ENCODE peak calls at places on chromosome 22, in eight cellular contexts. One of them, this sample, is unnamed.

GRCh38 chr22:35792501-35792900 is 74.8 kb downstream of the APOL5 start:
- DNase-seq in brain microvascular endothelial cell: no peak
- DNase-seq in testis: no peak
- DNase-seq in CD4-positive, alpha-beta T cell: no peak
- DNase-seq in osteoblast: no peak
- DNase-seq in neural progenitor cell: no peak
- DNase-seq in RWPE1: no peak
- DNase-seq in cardiac muscle cell: no peak
- DNase-seq in this sample: no peak

GRCh38 chr22:27682438-27682837 is 119.1 kb downstream of the MN1 start:
- DNase-seq in RWPE1: no peak
- DNase-seq in cardiac muscle cell: no peak
- DNase-seq in brain microvascular endothelial cell: no peak
- DNase-seq in CD4-positive, alpha-beta T cell: no peak
- DNase-seq in osteoblast: no peak
- DNase-seq in testis: no peak
- DNase-seq in neural progenitor cell: peak
- DNase-seq in this sample: no peak

GRCh38 chr22:43173566-43173965 is 13.4 kb downstream of the TTLL12 start:
- DNase-seq in RWPE1: no peak
- DNase-seq in neural progenitor cell: no peak
- DNase-seq in osteoblast: peak
- DNase-seq in cardiac muscle cell: no peak
- DNase-seq in testis: no peak
- DNase-seq in brain microvascular endothelial cell: no peak
- DNase-seq in CD4-positive, alpha-beta T cell: no peak
- DNase-seq in this sample: no peak

GRCh38 chr22:16844529-16844928 is 19.3 kb upstream of the XKR3 start:
- DNase-seq in osteoblast: no peak
- DNase-seq in brain microvascular endothelial cell: no peak
- DNase-seq in cardiac muscle cell: no peak
- DNase-seq in neural progenitor cell: no peak
- DNase-seq in CD4-positive, alpha-beta T cell: no peak
- DNase-seq in RWPE1: no peak
- DNase-seq in testis: no peak
- DNase-seq in this sample: no peak

GRCh38 chr22:44407404-44408226 is 90.4 kb downstream of the RTL6 start:
- DNase-seq in CD4-positive, alpha-beta T cell: no peak
- DNase-seq in RWPE1: no peak
- DNase-seq in brain microvascular endothelial cell: no peak
- DNase-seq in neural progenitor cell: no peak
- DNase-seq in cardiac muscle cell: no peak
- DNase-seq in osteoblast: peak
- DNase-seq in testis: peak
- DNase-seq in this sample: peak

GRCh38 chr22:48096846-48097665 is 1334.6 kb downstream of the TBC1D22A start:
- DNase-seq in testis: no peak
- DNase-seq in neural progenitor cell: peak
- DNase-seq in brain microvascular endothelial cell: no peak
- DNase-seq in osteoblast: no peak
- DNase-seq in cardiac muscle cell: no peak
- DNase-seq in RWPE1: no peak
- DNase-seq in CD4-positive, alpha-beta T cell: no peak
- DNase-seq in this sample: no peak

GRCh38 chr22:41512421-41513194 is 31.7 kb downstream of the POLR3H start:
- DNase-seq in CD4-positive, alpha-beta T cell: no peak
- DNase-seq in neural progenitor cell: peak
- DNase-seq in osteoblast: peak
- DNase-seq in RWPE1: peak
- DNase-seq in testis: peak
- DNase-seq in brain microvascular endothelial cell: peak
- DNase-seq in cardiac muscle cell: peak
- DNase-seq in this sample: peak

GRCh38 chr22:46622081-46622521 is 1.9 kb downstream of the GRAMD4 start:
- DNase-seq in testis: no peak
- DNase-seq in brain microvascular endothelial cell: no peak
- DNase-seq in RWPE1: no peak
- DNase-seq in neural progenitor cell: no peak
- DNase-seq in osteoblast: peak
- DNase-seq in CD4-positive, alpha-beta T cell: no peak
- DNase-seq in cardiac muscle cell: no peak
- DNase-seq in this sample: peak

GRCh38 chr22:20131593-20131855 is at the start of gene ZDHHC8:
- DNase-seq in brain microvascular endothelial cell: no peak
- DNase-seq in CD4-positive, alpha-beta T cell: no peak
- DNase-seq in testis: no peak
- DNase-seq in neural progenitor cell: no peak
- DNase-seq in cardiac muscle cell: peak
- DNase-seq in RWPE1: no peak
- DNase-seq in osteoblast: peak
- DNase-seq in this sample: peak

GRCh38 chr22:43995798-43996169 is 28.3 kb upstream of the PARVB start:
- DNase-seq in brain microvascular endothelial cell: no peak
- DNase-seq in CD4-positive, alpha-beta T cell: no peak
- DNase-seq in osteoblast: no peak
- DNase-seq in testis: no peak
- DNase-seq in RWPE1: no peak
- DNase-seq in neural progenitor cell: no peak
- DNase-seq in cardiac muscle cell: no peak
- DNase-seq in this sample: no peak

GRCh38 chr22:26768986-26769385 is 111.6 kb downstream of the MIAT start:
- DNase-seq in neural progenitor cell: no peak
- DNase-seq in cardiac muscle cell: peak
- DNase-seq in RWPE1: no peak
- DNase-seq in brain microvascular endothelial cell: peak
- DNase-seq in testis: no peak
- DNase-seq in osteoblast: no peak
- DNase-seq in CD4-positive, alpha-beta T cell: no peak
- DNase-seq in this sample: no peak

GRCh38 chr22:49506010-49506400 is 321.7 kb downstream of the BRD1 start:
- DNase-seq in CD4-positive, alpha-beta T cell: no peak
- DNase-seq in osteoblast: no peak
- DNase-seq in RWPE1: no peak
- DNase-seq in brain microvascular endothelial cell: no peak
- DNase-seq in testis: no peak
- DNase-seq in neural progenitor cell: no peak
- DNase-seq in cardiac muscle cell: no peak
- DNase-seq in this sample: no peak

GRCh38 chr22:42905702-42906183 is 48.7 kb upstream of the ARFGAP3 start:
- DNase-seq in neural progenitor cell: no peak
- DNase-seq in brain microvascular endothelial cell: no peak
- DNase-seq in testis: no peak
- DNase-seq in osteoblast: peak
- DNase-seq in CD4-positive, alpha-beta T cell: no peak
- DNase-seq in RWPE1: no peak
- DNase-seq in cardiac muscle cell: no peak
- DNase-seq in this sample: peak

GRCh38 chr22:36204001-36204640 is 2.5 kb upstream of the APOL4 start:
- DNase-seq in CD4-positive, alpha-beta T cell: no peak
- DNase-seq in RWPE1: no peak
- DNase-seq in cardiac muscle cell: no peak
- DNase-seq in testis: no peak
- DNase-seq in osteoblast: peak
- DNase-seq in brain microvascular endothelial cell: no peak
- DNase-seq in neural progenitor cell: no peak
- DNase-seq in this sample: no peak

GRCh38 chr22:33823552-33823951 is 96.7 kb downstream of the LARGE1 start:
- DNase-seq in brain microvascular endothelial cell: peak
- DNase-seq in cardiac muscle cell: peak
- DNase-seq in osteoblast: peak
- DNase-seq in neural progenitor cell: no peak
- DNase-seq in CD4-positive, alpha-beta T cell: no peak
- DNase-seq in testis: no peak
- DNase-seq in RWPE1: no peak
- DNase-seq in this sample: no peak

GRCh38 chr22:25747245-25747944 is 5.4 kb downstream of the MYO18B start:
- DNase-seq in neural progenitor cell: no peak
- DNase-seq in RWPE1: peak
- DNase-seq in cardiac muscle cell: peak
- DNase-seq in osteoblast: peak
- DNase-seq in testis: no peak
- DNase-seq in CD4-positive, alpha-beta T cell: no peak
- DNase-seq in brain microvascular endothelial cell: peak
- DNase-seq in this sample: no peak

GRCh38 chr22:42304021-42304790 is 33.8 kb upstream of the TCF20 start:
- DNase-seq in cardiac muscle cell: no peak
- DNase-seq in brain microvascular endothelial cell: no peak
- DNase-seq in testis: no peak
- DNase-seq in CD4-positive, alpha-beta T cell: no peak
- DNase-seq in RWPE1: no peak
- DNase-seq in osteoblast: no peak
- DNase-seq in neural progenitor cell: no peak
- DNase-seq in this sample: no peak

GRCh38 chr22:48651036-48651890 is 1176.4 kb downstream of the BRD1 start:
- DNase-seq in neural progenitor cell: no peak
- DNase-seq in osteoblast: no peak
- DNase-seq in cardiac muscle cell: no peak
- DNase-seq in CD4-positive, alpha-beta T cell: no peak
- DNase-seq in brain microvascular endothelial cell: no peak
- DNase-seq in testis: no peak
- DNase-seq in RWPE1: no peak
- DNase-seq in this sample: no peak

GRCh38 chr22:47110817-47111443 is 348.5 kb downstream of the TBC1D22A start:
- DNase-seq in brain microvascular endothelial cell: no peak
- DNase-seq in osteoblast: peak
- DNase-seq in testis: peak
- DNase-seq in CD4-positive, alpha-beta T cell: no peak
- DNase-seq in neural progenitor cell: no peak
- DNase-seq in cardiac muscle cell: peak
- DNase-seq in RWPE1: no peak
- DNase-seq in this sample: no peak

GRCh38 chr22:42177891-42178336 is 47.3 kb upstream of the CYP2D6 start:
- DNase-seq in cardiac muscle cell: no peak
- DNase-seq in CD4-positive, alpha-beta T cell: no peak
- DNase-seq in testis: no peak
- DNase-seq in brain microvascular endothelial cell: no peak
- DNase-seq in neural progenitor cell: no peak
- DNase-seq in osteoblast: no peak
- DNase-seq in RWPE1: no peak
- DNase-seq in this sample: no peak

GRCh38 chr22:43113516-43114251 is 3.1 kb downstream of the BIK start:
- DNase-seq in brain microvascular endothelial cell: no peak
- DNase-seq in cardiac muscle cell: no peak
- DNase-seq in RWPE1: no peak
- DNase-seq in testis: no peak
- DNase-seq in osteoblast: no peak
- DNase-seq in CD4-positive, alpha-beta T cell: no peak
- DNase-seq in neural progenitor cell: no peak
- DNase-seq in this sample: no peak

GRCh38 chr22:43628253-43628649 is 183.9 kb downstream of the EFCAB6 start:
- DNase-seq in osteoblast: no peak
- DNase-seq in CD4-positive, alpha-beta T cell: no peak
- DNase-seq in neural progenitor cell: no peak
- DNase-seq in RWPE1: no peak
- DNase-seq in testis: no peak
- DNase-seq in cardiac muscle cell: peak
- DNase-seq in brain microvascular endothelial cell: no peak
- DNase-seq in this sample: no peak

GRCh38 chr22:20517422-20517821 is 10.0 kb downstream of the MED15 start:
- DNase-seq in osteoblast: no peak
- DNase-seq in cardiac muscle cell: no peak
- DNase-seq in CD4-positive, alpha-beta T cell: no peak
- DNase-seq in neural progenitor cell: no peak
- DNase-seq in testis: no peak
- DNase-seq in brain microvascular endothelial cell: peak
- DNase-seq in RWPE1: no peak
- DNase-seq in this sample: no peak

GRCh38 chr22:38034278-38034882 is 22.8 kb upstream of the PICK1 start:
- DNase-seq in osteoblast: peak
- DNase-seq in neural progenitor cell: peak
- DNase-seq in brain microvascular endothelial cell: peak
- DNase-seq in CD4-positive, alpha-beta T cell: no peak
- DNase-seq in testis: peak
- DNase-seq in cardiac muscle cell: peak
- DNase-seq in RWPE1: peak
- DNase-seq in this sample: peak
- H3K27ac ChIP-seq in osteoblast: no peak
- H3K27ac ChIP-seq in neural progenitor cell: no peak
- H3K27ac ChIP-seq in brain microvascular endothelial cell: peak
- H3K27ac ChIP-seq in CD4-positive, alpha-beta T cell: no peak
- H3K27ac ChIP-seq in testis: peak
- H3K27ac ChIP-seq in cardiac muscle cell: no peak
- H3K27ac ChIP-seq in RWPE1: peak
- H3K27ac ChIP-seq in this sample: peak

GRCh38 chr22:31911565-31912401 is 32.6 kb upstream of the YWHAH start:
- DNase-seq in RWPE1: no peak
- DNase-seq in cardiac muscle cell: no peak
- DNase-seq in neural progenitor cell: no peak
- DNase-seq in CD4-positive, alpha-beta T cell: no peak
- DNase-seq in testis: no peak
- DNase-seq in brain microvascular endothelial cell: no peak
- DNase-seq in osteoblast: peak
- DNase-seq in this sample: no peak
- H3K27ac ChIP-seq in RWPE1: no peak
- H3K27ac ChIP-seq in cardiac muscle cell: no peak
- H3K27ac ChIP-seq in neural progenitor cell: no peak
- H3K27ac ChIP-seq in CD4-positive, alpha-beta T cell: no peak
- H3K27ac ChIP-seq in testis: no peak
- H3K27ac ChIP-seq in brain microvascular endothelial cell: no peak
- H3K27ac ChIP-seq in osteoblast: peak
- H3K27ac ChIP-seq in this sample: no peak

DNA sequence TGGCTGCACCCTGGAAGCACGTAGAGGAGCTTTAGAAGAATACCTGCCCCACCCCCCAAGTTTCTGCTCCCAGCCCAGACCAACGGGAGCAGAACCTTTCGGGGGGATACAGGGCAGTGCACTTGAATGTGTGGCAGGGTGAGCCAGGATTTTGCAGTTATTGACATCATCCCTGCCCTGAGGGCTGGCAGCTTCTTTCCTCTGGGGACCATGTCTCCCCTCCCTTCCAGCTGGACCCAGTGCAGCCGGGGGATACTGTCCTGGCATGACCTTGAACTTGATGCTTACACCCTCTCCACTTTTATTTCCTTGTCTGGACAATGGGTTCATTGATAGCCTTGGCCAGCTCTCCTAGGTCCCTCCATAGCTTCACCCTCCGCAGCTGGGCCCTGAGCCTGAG is 4.1 kb upstream of the CABP7 start:
- DNase-seq in brain microvascular endothelial cell: no peak
- DNase-seq in RWPE1: no peak
- DNase-seq in neural progenitor cell: no peak
- DNase-seq in testis: no peak
- DNase-seq in CD4-positive, alpha-beta T cell: no peak
- DNase-seq in osteoblast: no peak
- DNase-seq in cardiac muscle cell: no peak
- DNase-seq in this sample: no peak
- H3K27ac ChIP-seq in brain microvascular endothelial cell: no peak
- H3K27ac ChIP-seq in RWPE1: no peak
- H3K27ac ChIP-seq in neural progenitor cell: no peak
- H3K27ac ChIP-seq in testis: no peak
- H3K27ac ChIP-seq in CD4-positive, alpha-beta T cell: no peak
- H3K27ac ChIP-seq in osteoblast: no peak
- H3K27ac ChIP-seq in cardiac muscle cell: no peak
- H3K27ac ChIP-seq in this sample: no peak

DNA sequence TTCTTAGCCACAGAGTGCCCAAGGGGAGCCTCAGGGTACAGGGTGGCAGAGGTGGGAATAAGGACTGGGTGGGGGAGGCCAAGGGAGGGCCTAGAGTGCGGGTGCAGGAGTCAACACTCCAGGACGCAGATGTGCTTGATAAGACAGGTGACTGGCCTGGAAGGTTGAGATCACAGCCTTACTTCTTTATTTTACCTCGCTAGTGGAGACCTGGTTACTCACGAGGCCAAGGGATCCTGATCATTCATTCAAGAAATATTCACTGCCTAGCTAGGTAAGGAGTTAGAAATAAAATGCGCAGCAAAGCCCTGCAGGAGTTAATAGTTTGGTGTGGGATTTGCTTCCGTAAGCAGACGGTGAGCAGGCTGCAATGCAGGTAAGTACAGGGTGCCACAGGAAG is 13.2 kb upstream of the PEX26 start:
- DNase-seq in cardiac muscle cell: no peak
- DNase-seq in brain microvascular endothelial cell: no peak
- DNase-seq in testis: no peak
- DNase-seq in osteoblast: no peak
- DNase-seq in neural progenitor cell: no peak
- DNase-seq in CD4-positive, alpha-beta T cell: no peak
- DNase-seq in RWPE1: no peak
- DNase-seq in this sample: no peak
- H3K27ac ChIP-seq in cardiac muscle cell: no peak
- H3K27ac ChIP-seq in brain microvascular endothelial cell: no peak
- H3K27ac ChIP-seq in testis: no peak
- H3K27ac ChIP-seq in osteoblast: no peak
- H3K27ac ChIP-seq in neural progenitor cell: no peak
- H3K27ac ChIP-seq in CD4-positive, alpha-beta T cell: no peak
- H3K27ac ChIP-seq in RWPE1: no peak
- H3K27ac ChIP-seq in this sample: no peak

This sample was measured in left ventricle myocardium inferior.